ENCODE peak calls at places on chromosomes 1 and 21, in seven cellular contexts. V is T1000; A is GM04504; I is iris pigment epithelial cell; K is right cardiac atrium; E is H1; O is activated CD8-positive, alpha-beta memory T cell treated with anti-CD3 and anti-CD28 coated beads, Interleukin-2, amount 50 U/mL, for 4 hours. P is an unnamed sample.

GRCh38 chr1:21763694-21764419 is 19.1 kb downstream of the USP48 start:
- DNase-seq in I (no peak), O (no peak), V (no peak), K (no peak), E (no peak), A (no peak), P (no peak)

GRCh38 chr21:38443110-38443509 is 55.2 kb downstream of the ERG start:
- DNase-seq in E (no peak), V (no peak), O (no peak), A (no peak), I (no peak), K (peak), P (no peak)

GRCh38 chr1:27623327-27624212 is 11.4 kb downstream of the FGR start:
- DNase-seq in K (no peak), V (no peak), A (no peak), E (no peak), I (no peak), O (no peak), P (no peak)

GRCh38 chr1:44249543-44249942 is 36.3 kb downstream of the DMAP1 start:
- DNase-seq in A (no peak), O (no peak), K (peak), I (peak), E (no peak), V (no peak), P (peak)

GRCh38 chr1:75719810-75720209 is 4.7 kb upstream of the ACADM start:
- DNase-seq in O (no peak), V (no peak), E (no peak), A (no peak), K (no peak), I (no peak), P (no peak)

GRCh38 chr1:175134500-175134899 is 58.1 kb downstream of the KIAA0040 start:
- DNase-seq in E (no peak), O (no peak), I (no peak), K (no peak), A (no peak), V (no peak), P (no peak)

GRCh38 chr1:227889047-227889862 is 58.5 kb downstream of the WNT9A start:
- DNase-seq in V (no peak), E (no peak), O (no peak), I (peak), A (no peak), K (no peak), P (no peak)

GRCh38 chr1:94562502-94563260 is 21.1 kb upstream of the F3 start:
- DNase-seq in A (no peak), K (no peak), I (no peak), E (no peak), V (no peak), O (no peak), P (no peak)

GRCh38 chr1:171788696-171789095 is 7.2 kb downstream of the METTL13 start:
- DNase-seq in I (peak), O (no peak), V (no peak), A (peak), E (no peak), K (no peak), P (no peak)

GRCh38 chr1:160062134-160062533 is 7.8 kb downstream of the KCNJ10 start:
- DNase-seq in E (no peak), I (no peak), K (no peak), A (no peak), V (no peak), O (no peak), P (no peak)

GRCh38 chr1:64898107-64898861 is 68.1 kb downstream of the JAK1 start:
- DNase-seq in A (peak), K (peak), O (peak), V (peak), E (no peak), I (peak), P (no peak)

GRCh38 chr1:110207831-110208230 is 2.3 kb upstream of the KCNC4 start:
- DNase-seq in V (no peak), A (no peak), O (peak), K (peak), I (peak), E (no peak), P (peak)

GRCh38 chr1:60078182-60078581 is 4.6 kb upstream of the C1orf87 start:
- DNase-seq in A (peak), V (no peak), E (no peak), O (no peak), I (no peak), K (no peak), P (no peak)

GRCh38 chr1:10316752-10317151 is 82.1 kb upstream of the PGD start:
- DNase-seq in I (no peak), O (no peak), A (no peak), V (no peak), E (no peak), K (no peak), P (no peak)

GRCh38 chr1:154998818-154999650 is 3.6 kb upstream of the ZBTB7B start:
- DNase-seq in A (no peak), V (peak), E (no peak), I (peak), O (peak), K (peak), P (peak)

GRCh38 chr1:202376247-202376646 is 27.7 kb downstream of the PPP1R12B start:
- DNase-seq in A (peak), O (no peak), K (no peak), I (peak), E (no peak), V (no peak), P (no peak)

GRCh38 chr1:183586455-183586854 is 3.8 kb downstream of the NCF2 start:
- DNase-seq in O (no peak), E (no peak), A (no peak), V (no peak), I (no peak), K (no peak), P (no peak)

GRCh38 chr1:6448749-6449631 is 17.0 kb downstream of the TNFRSF25 start:
- DNase-seq in E (no peak), O (no peak), I (no peak), A (no peak), K (no peak), V (no peak), P (peak)

GRCh38 chr1:201466492-201466891 is 2.5 kb downstream of the PHLDA3 start:
- DNase-seq in V (no peak), A (no peak), O (no peak), I (no peak), E (no peak), K (peak), P (peak)

GRCh38 chr1:111441573-111442192 is 7.4 kb downstream of the WDR77 start:
- DNase-seq in A (no peak), V (no peak), I (peak), E (peak), O (peak), K (peak), P (peak)

P was measured in NCI-H82.